ENCODE peak calls at places on chromosomes 7 and 10, in four cellular contexts. N is Ammon's horn, A is BJ, R is activated T-cell treated with anti-CD3 and anti-CD28 coated beads for 4 hours. X is an unnamed sample.

GRCh38 chr7:139043823-139044812 is 8.3 kb upstream of the ZC3HAV1L start:
- DNase-seq in N (no peak), A (no peak), R (peak; percentile 66), X (no peak)

GRCh38 chr10:94046152-94046551 is 52.4 kb downstream of the PLCE1 start:
- DNase-seq in N (no peak), A (no peak), R (no peak), X (no peak)

GRCh38 chr10:124745678-124746077 is 1.5 kb upstream of the FAM53B start:
- DNase-seq in N (peak; percentile 59), A (no peak), R (no peak), X (no peak)

GRCh38 chr7:134943785-134944400 is 42.4 kb upstream of the AGBL3 start:
- DNase-seq in N (peak; percentile 63), A (no peak), R (no peak), X (no peak)

GRCh38 chr10:11149499-11149898 is 131.8 kb downstream of the CELF2 start:
- DNase-seq in N (no peak), A (no peak), R (no peak), X (no peak)

GRCh38 chr10:98676895-98677294 is 230.2 kb upstream of the HPS1 start:
- DNase-seq in N (no peak), A (no peak), R (no peak), X (no peak)

GRCh38 chr7:142412551-142413193 is 154.8 kb upstream of the PRSS58 start:
- DNase-seq in N (peak; percentile 48), A (no peak), R (peak; percentile 5), X (peak; percentile 60)

GRCh38 chr7:47320296-47320695 is 261.6 kb downstream of the TNS3 start:
- DNase-seq in N (no peak), A (no peak), R (no peak), X (no peak)

GRCh38 chr10:36362257-36362656 is 720.2 kb upstream of the FZD8 start:
- DNase-seq in N (no peak), A (no peak), R (no peak), X (no peak)

GRCh38 chr10:30778769-30779168 is 149.2 kb upstream of the LYZL2 start:
- DNase-seq in N (no peak), A (no peak), R (no peak), X (no peak)

GRCh38 chr7:45024126-45024744 is 24.2 kb downstream of the CCM2 start:
- DNase-seq in N (no peak), A (no peak), R (no peak), X (no peak)

GRCh38 chr7:80218723-80219122 is 84.1 kb downstream of the GNAI1 start:
- DNase-seq in N (no peak), A (no peak), R (no peak), X (peak; percentile 91)

GRCh38 chr7:128757203-128757602 is 18.0 kb downstream of the CALU start:
- DNase-seq in N (no peak), A (no peak), R (no peak), X (no peak)

GRCh38 chr10:116353817-116354216 is 29.6 kb downstream of the CCDC172 start:
- DNase-seq in N (no peak), A (no peak), R (no peak), X (peak; percentile 25)

GRCh38 chr10:62655337-62655994 is 149.1 kb upstream of the ADO start:
- DNase-seq in N (no peak), A (no peak), R (no peak), X (no peak)

GRCh38 chr7:101947899-101948298 is 130.5 kb downstream of the CUX1 start:
- DNase-seq in N (no peak), A (no peak), R (no peak), X (no peak)

GRCh38 chr7:37193087-37193774 is 255.4 kb downstream of the ELMO1 start:
- DNase-seq in N (peak; percentile 53), A (no peak), R (no peak), X (no peak)

X was measured in keratinocyte.